ENCODE peak calls at places on chromosomes 4 and X, in six cellular contexts. E, Z, P, S, M and X are unnamed samples.

GRCh38 chr4:71689822-71690221 is 94.1 kb downstream of the GC start:
- DNase-seq in S (no peak), P (no peak), Z (no peak), M (no peak), E (no peak), X (no peak)

GRCh38 chr4:121277194-121278105 is 103.4 kb downstream of the QRFPR start:
- DNase-seq in P (no peak), Z (no peak), E (peak; percentile 48), M (no peak), S (no peak), X (no peak)

GRCh38 chr4:31005037-31005436 is 284.9 kb downstream of the PCDH7 start:
- DNase-seq in Z (no peak), E (no peak), M (no peak), S (no peak), P (no peak), X (no peak)

GRCh38 chrX:119095936-119096335 is 23.1 kb downstream of the CT47C1 start:
- DNase-seq in E (no peak), Z (no peak), P (no peak), S (no peak), M (no peak), X (no peak)

GRCh38 chr4:73917081-73917501 is 47.9 kb downstream of the CXCL1 start:
- DNase-seq in E (peak; percentile 29), Z (peak; percentile 96), S (no peak), M (no peak), P (no peak), X (no peak)

GRCh38 chr4:122588453-122589238 is 32.2 kb downstream of the IL21 start:
- DNase-seq in S (no peak), M (no peak), Z (peak; percentile 91), P (no peak), E (no peak), X (no peak)

GRCh38 chr4:36213956-36214355 is 30.4 kb downstream of the ARAP2 start:
- DNase-seq in E (no peak), M (no peak), S (no peak), P (no peak), Z (no peak), X (no peak)

GRCh38 chr4:2741626-2742025 is 14.5 kb downstream of the TNIP2 start:
- DNase-seq in M (no peak), E (no peak), S (no peak), Z (peak; percentile 57), P (no peak), X (no peak)

GRCh38 chrX:3699841-3700381 is 13.5 kb downstream of the PRKX start:
- DNase-seq in S (no peak), E (no peak), P (no peak), M (no peak), Z (no peak), X (no peak)

GRCh38 chr4:8645753-8646124 is 53.2 kb downstream of the CPZ start:
- DNase-seq in Z (no peak), E (no peak), P (peak; percentile 9), S (no peak), M (peak; percentile 11), X (no peak)

DNA sequence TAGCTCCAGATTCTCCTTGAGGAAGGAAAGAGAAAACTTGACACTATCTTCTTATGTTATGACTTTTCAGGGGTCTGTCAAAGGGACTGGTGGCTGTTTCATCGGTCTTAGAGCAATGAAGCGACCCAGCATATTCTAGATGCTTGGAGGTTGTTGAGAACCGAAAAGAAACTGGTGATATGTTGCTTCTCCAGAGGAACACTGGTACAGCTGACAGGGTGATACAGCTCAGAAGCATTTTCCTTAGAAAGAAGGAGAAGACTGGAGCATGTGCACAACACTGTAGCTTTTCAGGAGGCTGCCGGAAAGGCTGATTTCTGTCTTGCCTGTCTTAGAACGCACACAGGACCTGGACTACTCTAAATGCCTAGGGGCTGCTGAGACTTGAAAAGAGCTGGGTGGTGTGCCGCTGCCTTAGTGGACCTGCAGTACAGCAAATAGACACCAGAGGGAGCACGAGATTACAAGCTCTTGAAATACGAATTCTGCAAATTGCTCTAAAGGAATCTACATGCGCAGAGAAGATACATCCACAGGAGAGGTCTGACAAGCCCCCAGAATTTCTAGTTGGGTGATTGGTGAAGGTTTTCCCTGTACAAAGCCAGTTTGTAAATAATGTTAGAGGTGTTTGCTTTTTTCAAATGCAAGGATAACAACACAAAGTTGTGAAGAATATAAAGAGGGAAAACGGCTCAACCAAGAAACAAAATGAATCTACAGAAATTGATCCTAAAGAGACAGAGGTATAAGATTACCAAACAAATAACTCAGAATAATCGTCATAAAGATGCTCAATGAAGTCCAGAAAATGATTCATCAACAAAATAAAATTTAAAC is 223.1 kb upstream of the DMD start:
- DNase-seq in Z (peak; percentile 37), P (peak; percentile 50), E (peak; percentile 39), S (no peak), M (peak; percentile 60), X (peak; percentile 79)
- TF ChIP-seq CTCF in Z (peak; percentile 57), P (peak; percentile 80), E (peak; percentile 32), S (peak; percentile 64), M (peak; percentile 74), X (peak; percentile 70)

GRCh38 chr4:519885-520595 is 21.0 kb downstream of the PIGG start:
- DNase-seq in S (no peak), M (no peak), Z (no peak), P (no peak), E (no peak), X (no peak)
- TF ChIP-seq POLR2A in S (no peak), M (no peak), Z (no peak), P (no peak), E (no peak), X (no peak)

GRCh38 chrX:126141014-126141413 is 25.1 kb downstream of the DCAF12L2 start:
- DNase-seq in P (no peak), M (no peak), S (no peak), E (no peak), Z (no peak), X (no peak)
- TF ChIP-seq CTCF in P (no peak), M (no peak), S (no peak), E (no peak), Z (no peak), X (no peak)

GRCh38 chrX:102768984-102769761 is 48.6 kb downstream of the GPRASP3 start:
- DNase-seq in P (peak; percentile 68), E (peak; percentile 94), S (peak; percentile 84), M (peak; percentile 85), Z (peak; percentile 88), X (peak; percentile 86)
- TF ChIP-seq POLR2A in P (peak; percentile 31), E (peak; percentile 52), S (no peak), M (no peak), Z (peak; percentile 69), X (no peak)

GRCh38 chr4:113878718-113879117 is 100.7 kb downstream of the ARSJ start:
- DNase-seq in P (no peak), S (no peak), Z (peak; percentile 57), E (peak; percentile 54), M (no peak), X (no peak)
- TF ChIP-seq CTCF in P (no peak), S (no peak), Z (no peak), E (peak; percentile 31), M (no peak), X (no peak)

GRCh38 chr4:56433280-56433679 is 2.1 kb downstream of the PPAT start:
- DNase-seq in P (no peak), Z (no peak), S (no peak), E (no peak), M (no peak), X (no peak)

GRCh38 chr4:56435001-56435747 is at the start of gene PPAT:
- DNase-seq in P (peak; percentile 98), M (peak; percentile 99), S (peak; percentile 98), Z (peak; percentile 95), E (peak; percentile 97), X (peak; percentile 98)

GRCh38 chr4:56440983-56441382 is 4.9 kb downstream of the PAICS start:
- DNase-seq in E (no peak), M (no peak), Z (no peak), S (no peak), P (no peak), X (no peak)

GRCh38 chr4:56434599-56435000 is 815 bp downstream of the PPAT start:
- DNase-seq in E (no peak), S (no peak), Z (peak; percentile 58), P (no peak), M (peak; percentile 59), X (peak; percentile 64)

GRCh38 chr4:56435748-56436442 is at the start of gene PAICS:
- DNase-seq in P (peak; percentile 94), S (peak; percentile 94), M (peak; percentile 92), E (peak; percentile 93), Z (peak; percentile 92), X (peak; percentile 96)
- TF ChIP-seq POLR2A in P (peak; percentile 73), S (no peak), M (no peak), E (peak; percentile 68), Z (peak; percentile 82), X (no peak)

DNA sequence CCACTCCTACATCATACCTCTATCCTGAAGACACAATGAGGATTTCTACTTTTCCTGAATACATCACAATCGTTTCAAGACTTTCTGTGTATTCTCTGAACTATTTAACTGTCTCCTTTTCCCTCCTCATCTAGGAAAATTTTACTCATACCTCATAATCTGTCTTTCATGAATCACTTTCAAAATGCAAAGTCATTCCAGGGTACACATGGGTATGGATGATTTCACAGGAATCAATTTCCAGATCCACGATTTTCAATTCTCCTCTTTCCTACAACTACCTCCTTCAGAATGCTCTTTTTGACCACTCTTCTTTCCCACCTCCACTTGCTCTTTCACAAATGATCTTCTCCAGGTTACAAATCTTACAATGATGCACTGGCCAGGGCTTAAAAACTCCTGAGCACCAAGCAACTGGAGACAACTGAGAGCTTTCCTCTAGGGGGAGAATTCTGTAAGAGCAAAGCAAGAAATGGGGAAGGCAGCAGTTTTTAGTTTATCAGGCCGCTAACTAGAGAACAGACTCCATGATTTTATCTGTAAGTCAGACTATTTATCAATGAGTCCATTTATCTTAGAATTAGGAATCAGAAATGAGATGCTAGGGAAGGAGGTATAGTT is 116.4 kb downstream of the PPP3CA start:
- DNase-seq in Z (peak; percentile 5), M (no peak), S (no peak), P (no peak), E (peak; percentile 64), X (no peak)
- TF ChIP-seq CTCF in Z (no peak), M (no peak), S (no peak), P (no peak), E (no peak), X (no peak)

DNA sequence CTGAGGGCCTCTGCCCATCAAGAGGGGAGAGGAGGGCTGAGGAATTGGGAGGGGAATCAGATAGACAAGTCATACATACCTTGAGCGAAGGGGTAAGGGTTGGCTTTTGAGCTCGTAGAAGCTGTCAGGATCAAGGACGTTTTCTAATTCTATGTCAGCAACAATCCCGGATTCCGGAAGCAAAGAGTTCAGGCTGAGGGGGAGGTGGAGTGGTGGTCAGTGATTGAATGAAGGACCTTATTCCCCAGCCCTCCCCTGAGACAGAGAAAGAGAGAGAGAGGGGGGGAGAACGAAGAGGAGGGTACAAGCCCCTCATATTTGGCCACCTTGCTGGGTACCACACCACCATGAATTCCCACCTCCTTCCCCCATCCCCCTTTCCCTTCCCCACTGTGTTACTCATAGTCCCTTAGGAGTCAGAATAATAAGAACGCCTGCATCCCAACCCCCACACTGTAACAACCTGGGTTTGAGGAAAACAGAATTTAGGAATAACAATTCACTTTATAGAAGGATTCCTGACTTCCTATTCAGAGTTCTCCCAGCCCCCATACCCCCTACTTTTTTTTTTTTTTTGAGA is 2.7 kb downstream of the TFE3 start:
- DNase-seq in S (no peak), E (peak; percentile 24), M (no peak), Z (peak; percentile 25), P (no peak), X (no peak)
- TF ChIP-seq POLR2A in S (no peak), E (no peak), M (no peak), Z (no peak), P (no peak), X (no peak)